ENCODE peak calls at places on chromosomes 5 and 9, in six cellular contexts. M is GM06990, W is brain microvascular endothelial cell, E is right cardiac atrium, K is prostate gland, Z is tibial artery. O is an unnamed sample.

GRCh38 chr5:17005087-17005828 is 69.2 kb upstream of the MYO10 start:
- DNase-seq in M (no peak), W (no peak), E (no peak), K (no peak), Z (no peak), O (no peak)

GRCh38 chr5:133392448-133392847 is 219.9 kb downstream of the FSTL4 start:
- DNase-seq in M (no peak), W (no peak), E (no peak), K (no peak), Z (no peak), O (no peak)

GRCh38 chr9:137083418-137084004 is 3.3 kb upstream of the MAN1B1 start:
- DNase-seq in M (no peak), W (peak; percentile 96), E (peak; percentile 81), K (no peak), Z (peak; percentile 84), O (peak; percentile 87)

GRCh38 chr5:154460172-154460571 is 14.4 kb downstream of the SAP30L start:
- DNase-seq in M (no peak), W (no peak), E (no peak), K (no peak), Z (no peak), O (no peak)

GRCh38 chr5:139016186-139016585 is 141.1 kb upstream of the LRRTM2 start:
- DNase-seq in M (no peak), W (no peak), E (no peak), K (no peak), Z (no peak), O (no peak)

GRCh38 chr9:136539427-136540412 is 6.1 kb downstream of the NOTCH1 start:
- DNase-seq in M (peak; percentile 84), W (peak; percentile 54), E (peak; percentile 95), K (peak; percentile 64), Z (peak; percentile 94), O (peak; percentile 88)

GRCh38 chr5:124538931-124539330 is 207.5 kb downstream of the ZNF608 start:
- DNase-seq in M (no peak), W (no peak), E (no peak), K (no peak), Z (no peak), O (no peak)

GRCh38 chr5:142886211-142886610 is 116.0 kb downstream of the ARHGAP26 start:
- DNase-seq in M (no peak), W (peak; percentile 35), E (no peak), K (no peak), Z (no peak), O (no peak)

GRCh38 chr9:136626066-136626725 is 36.5 kb upstream of the EGFL7 start:
- DNase-seq in M (no peak), W (no peak), E (peak; percentile 33), K (no peak), Z (no peak), O (no peak)

GRCh38 chr9:94885854-94886447 is 159.5 kb downstream of the AOPEP start:
- DNase-seq in M (no peak), W (no peak), E (no peak), K (peak; percentile 20), Z (no peak), O (no peak)

GRCh38 chr9:26744362-26744965 is 148.1 kb downstream of the CAAP1 start:
- DNase-seq in M (no peak), W (no peak), E (no peak), K (no peak), Z (no peak), O (no peak)

GRCh38 chr5:67154518-67155206 is 41.9 kb downstream of the CD180 start:
- DNase-seq in M (no peak), W (no peak), E (no peak), K (peak; percentile 79), Z (no peak), O (no peak)

DNA sequence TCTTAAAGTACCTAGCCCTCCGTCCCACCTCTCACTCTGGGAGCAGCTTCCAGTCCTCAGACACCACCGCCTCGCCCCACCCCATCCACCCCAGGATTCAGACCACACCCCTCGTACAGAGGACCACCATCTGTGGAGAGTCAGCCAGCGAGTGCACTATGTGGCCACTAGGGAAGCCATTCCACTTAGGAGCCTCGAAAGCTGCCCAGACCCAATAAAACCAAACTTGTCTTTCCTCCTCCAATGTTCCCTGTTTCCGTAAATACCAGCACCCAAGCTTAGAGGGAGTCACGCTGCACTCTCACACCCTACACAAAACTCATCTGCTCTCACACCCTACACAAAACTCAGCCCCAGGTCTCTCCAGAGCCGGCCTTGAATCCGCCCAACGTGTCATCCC is 1.9 kb downstream of the GCNT4 start:
- DNase-seq in M (no peak), W (no peak), E (no peak), K (no peak), Z (no peak), O (no peak)
- H3K4me3 ChIP-seq in M (no peak overlapping the region), W (no peak overlapping the region), E (no peak overlapping the region), K (no peak overlapping the region), Z (no peak overlapping the region), O (no peak overlapping the region)

GRCh38 chr9:129596541-129597328 is 24.2 kb downstream of the C9orf50 start:
- DNase-seq in M (no peak), W (peak; percentile 55), E (peak; percentile 80), K (peak; percentile 43), Z (peak; percentile 73), O (peak; percentile 62)
- H3K4me3 ChIP-seq in M (no peak overlapping the region), W (peak overlapping the region; percentile 52), E (peak overlapping the region; percentile 48), K (peak overlapping the region; percentile 14), Z (peak overlapping the region; percentile 47), O (peak overlapping the region; percentile 70)

DNA sequence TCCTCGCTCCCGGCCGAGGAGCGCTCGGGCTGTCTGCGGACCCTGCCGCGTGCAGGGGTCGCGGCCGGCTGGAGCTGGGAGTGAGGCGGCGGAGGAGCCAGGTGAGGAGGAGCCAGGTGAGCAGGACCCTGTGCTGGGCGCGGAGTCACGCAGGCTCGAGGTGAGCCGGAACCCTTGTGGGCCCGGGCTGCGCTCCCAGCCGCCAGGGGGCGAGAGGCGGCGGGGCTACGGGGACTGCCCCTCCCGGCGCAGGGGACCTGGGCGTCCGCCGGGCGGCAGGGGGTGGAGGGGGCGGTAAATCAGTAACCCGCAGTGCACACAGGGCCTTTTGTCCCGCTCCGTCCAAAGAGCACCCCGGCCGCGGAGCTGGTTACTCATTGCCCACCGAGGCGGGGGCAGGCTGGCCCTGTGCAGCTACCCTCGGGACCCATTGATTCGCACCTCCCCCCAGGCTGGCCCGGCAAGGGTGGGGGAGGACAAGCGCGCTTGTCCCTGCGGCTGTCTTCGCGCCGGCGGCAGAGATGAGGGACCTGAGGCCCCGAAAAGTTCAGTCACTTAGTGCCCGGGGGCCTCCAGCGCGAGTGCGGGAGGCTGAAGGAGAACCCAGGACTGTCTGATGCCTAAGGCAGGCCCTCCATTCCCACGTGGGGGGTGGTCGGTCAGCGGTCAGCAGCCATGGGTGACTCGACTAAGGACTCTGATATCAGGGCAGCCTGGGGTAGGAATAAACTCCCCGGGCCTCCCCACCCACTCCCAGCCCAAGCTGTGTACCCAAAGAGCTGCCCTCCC is 397 bp downstream of the FGFR4 start:
- DNase-seq in M (peak; percentile 71), W (no peak), E (peak; percentile 44), K (no peak), Z (no peak), O (no peak)
- H3K4me3 ChIP-seq in M (peak overlapping the region; percentile 49), W (peak overlapping the region; percentile 45), E (peak overlapping the region; percentile 27), K (peak overlapping the region; percentile 34), Z (peak overlapping the region; percentile 29), O (peak overlapping the region; percentile 65)

DNA sequence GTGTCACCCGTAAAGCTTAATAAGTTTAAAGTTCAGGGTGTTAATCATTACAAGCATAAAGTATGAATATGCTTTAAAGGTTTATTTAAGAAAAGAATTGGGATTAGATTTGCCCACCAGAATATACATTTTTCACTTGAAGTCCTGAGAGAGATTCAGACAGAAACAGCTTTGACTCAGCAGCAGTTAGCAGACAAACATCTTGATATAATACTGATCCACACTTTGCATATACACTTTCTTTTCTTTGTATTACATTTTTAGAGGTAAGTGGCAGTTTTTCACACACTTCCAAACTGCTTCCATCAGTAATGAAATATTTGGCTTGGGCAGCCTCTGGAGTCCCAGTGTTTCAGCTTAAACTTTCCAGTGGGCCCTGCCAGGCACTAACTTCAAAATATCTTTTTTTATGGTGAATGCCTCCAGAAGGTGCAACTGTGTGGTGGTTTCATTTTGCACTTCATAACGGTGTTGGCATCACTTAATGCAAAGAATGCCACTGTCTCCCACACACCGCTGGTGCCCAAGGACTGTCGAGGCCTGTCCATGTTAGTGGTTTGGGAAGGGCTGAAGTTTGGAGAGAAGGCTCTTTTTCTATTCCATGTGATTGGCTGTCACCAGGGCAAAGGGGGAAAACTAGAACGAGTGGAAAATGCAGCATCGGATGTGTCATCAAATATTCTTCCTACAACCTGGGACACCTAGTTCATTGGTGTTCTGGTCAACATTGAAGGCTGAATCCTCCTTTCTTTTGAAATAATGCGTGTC is 53.0 kb downstream of the PIK3R1 start:
- DNase-seq in M (no peak), W (no peak), E (no peak), K (no peak), Z (no peak), O (no peak)
- H3K4me3 ChIP-seq in M (no peak overlapping the region), W (no peak overlapping the region), E (no peak overlapping the region), K (no peak overlapping the region), Z (no peak overlapping the region), O (no peak overlapping the region)

GRCh38 chr9:77011973-77012817 is 7.3 kb upstream of the FOXB2 start:
- DNase-seq in M (no peak), W (peak; percentile 17), E (peak; percentile 54), K (no peak), Z (peak; percentile 41), O (no peak)
- H3K4me3 ChIP-seq in M (no peak overlapping the region), W (no peak overlapping the region), E (peak overlapping the region; percentile 17), K (no peak overlapping the region), Z (no peak overlapping the region), O (no peak overlapping the region)

GRCh38 chr9:76594764-76595410 is 135.9 kb downstream of the GCNT1 start:
- DNase-seq in M (no peak), W (no peak), E (no peak), K (no peak), Z (no peak), O (no peak)
- H3K4me3 ChIP-seq in M (no peak overlapping the region), W (no peak overlapping the region), E (no peak overlapping the region), K (no peak overlapping the region), Z (no peak overlapping the region), O (no peak overlapping the region)

DNA sequence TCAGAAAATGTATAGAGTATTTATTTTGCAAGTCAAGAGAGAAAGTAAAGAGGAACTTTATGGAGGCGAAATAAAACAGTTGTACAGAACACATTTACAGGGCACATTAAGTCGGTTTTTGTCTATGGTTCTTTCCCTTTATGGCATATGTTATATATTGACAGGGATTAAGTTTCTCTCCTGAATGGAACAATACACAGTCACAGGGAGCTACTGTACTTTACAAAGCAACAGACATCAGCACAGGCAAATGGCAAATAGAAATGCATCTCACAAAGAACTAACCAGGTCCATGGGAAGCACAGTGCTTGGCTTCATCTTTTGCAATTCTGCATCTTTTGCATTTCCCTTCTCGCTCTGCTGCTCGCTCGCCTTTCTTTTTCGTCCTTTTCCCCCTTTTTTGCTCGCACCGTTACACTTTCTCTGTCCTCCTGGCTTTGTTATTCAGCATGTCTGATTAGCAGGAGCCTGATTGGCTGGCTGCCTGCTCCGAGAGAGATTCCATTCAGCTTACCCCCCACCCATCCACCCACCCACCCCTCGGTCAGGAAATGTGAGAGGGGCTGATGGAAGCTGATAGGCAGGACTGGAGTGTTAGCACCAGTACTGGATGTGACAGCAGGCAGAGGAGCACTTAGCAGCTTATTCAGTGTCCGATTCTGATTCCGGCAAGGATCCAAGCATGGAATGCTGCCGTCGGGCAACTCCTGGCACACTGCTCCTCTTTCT is at the start of gene ADAMTSL1:
- DNase-seq in M (no peak), W (peak; percentile 83), E (peak; percentile 46), K (peak; percentile 40), Z (no peak), O (no peak)
- H3K4me3 ChIP-seq in M (no peak within 1 kb of the TSS), W (peak within 1 kb of the TSS; percentile 73), E (peak within 1 kb of the TSS; percentile 50), K (peak within 1 kb of the TSS; percentile 22), Z (peak within 1 kb of the TSS; percentile 38), O (no peak within 1 kb of the TSS)

O was measured in PC-9.